ENCODE peak calls at places on chromosomes 11 and 22, in four cellular contexts. B, V, P and Y are unnamed samples.

GRCh38 chr11:128733440-128734115 is 39.7 kb downstream of the FLI1 start:
- DNase-seq in B (no peak), V (no peak), P (peak), Y (peak)

GRCh38 chr22:24503137-24503850 is 8.2 kb downstream of the UPB1 start:
- DNase-seq in B (peak), P (peak), V (peak), Y (no peak)

GRCh38 chr22:29907753-29908515 is 25.0 kb downstream of the MTMR3 start:
- DNase-seq in P (peak), V (peak), B (peak), Y (no peak)

GRCh38 chr11:73585834-73586575 is 11.9 kb downstream of the FAM168A start:
- DNase-seq in P (no peak), B (no peak), V (no peak), Y (no peak)

GRCh38 chr11:31366795-31367194 is 2.7 kb downstream of the DCDC1 start:
- DNase-seq in V (no peak), P (no peak), B (no peak), Y (no peak)

GRCh38 chr11:59216654-59217640 is 4.2 kb upstream of the MPEG1 start:
- DNase-seq in V (no peak), B (peak), P (no peak), Y (no peak)

GRCh38 chr11:40491341-40491740 is 968.1 kb downstream of the LRRC4C start:
- DNase-seq in P (no peak), V (no peak), B (no peak), Y (no peak)

GRCh38 chr11:111691176-111691575 is 75.0 kb downstream of the PPP2R1B start:
- DNase-seq in V (no peak), B (no peak), P (peak), Y (no peak)

GRCh38 chr22:23772315-23773246 is at the start of gene MMP11:
- DNase-seq in V (peak), B (peak), P (peak), Y (no peak)

GRCh38 chr11:61152816-61153592 is 8.2 kb downstream of the VPS37C start:
- DNase-seq in V (no peak), P (no peak), B (no peak), Y (no peak)

GRCh38 chr11:125275905-125276634 is 111.5 kb downstream of the PKNOX2 start:
- DNase-seq in V (no peak), B (no peak), P (no peak), Y (no peak)

GRCh38 chr11:73189315-73189714 is 28.8 kb upstream of the P2RY2 start:
- DNase-seq in B (no peak), P (no peak), V (no peak), Y (no peak)

GRCh38 chr22:29116397-29117123 is 43.7 kb downstream of the KREMEN1 start:
- DNase-seq in B (no peak), P (no peak), V (no peak), Y (no peak)

GRCh38 chr11:120215634-120216033 is 4.8 kb downstream of the OAF start:
- DNase-seq in P (no peak), V (no peak), B (no peak), Y (no peak)

GRCh38 chr11:86594746-86595145 is 77.7 kb downstream of the ME3 start:
- DNase-seq in B (no peak), P (peak), V (no peak), Y (no peak)

GRCh38 chr11:59611570-59612565 is 3.7 kb downstream of the OSBP start:
- DNase-seq in B (peak), P (no peak), V (no peak), Y (no peak)

GRCh38 chr11:10076458-10077141 is 217.4 kb downstream of the SBF2 start:
- DNase-seq in V (peak), P (peak), B (peak), Y (no peak)

GRCh38 chr11:2963112-2963754 is 28.9 kb downstream of the NAP1L4 start:
- DNase-seq in B (no peak), V (no peak), P (no peak), Y (no peak)

GRCh38 chr22:30275625-30276024 is 9.0 kb upstream of the OSM start:
- DNase-seq in V (no peak), B (no peak), P (peak), Y (no peak)

GRCh38 chr11:72716788-72717435 is 35.3 kb downstream of the ARAP1 start:
- DNase-seq in B (no peak), P (no peak), V (no peak), Y (no peak)

GRCh38 chr22:36541831-36542391 is 12.9 kb upstream of the EIF3D start:
- DNase-seq in V (peak), P (no peak), B (no peak), Y (no peak)

GRCh38 chr11:132409591-132410375 is 1039.4 kb downstream of the NTM start:
- DNase-seq in P (no peak), V (no peak), B (no peak), Y (no peak)

GRCh38 chr22:28351585-28351984 is 328.1 kb downstream of the TTC28 start:
- DNase-seq in V (no peak), P (peak), B (no peak), Y (no peak)

GRCh38 chr11:2919188-2919587 is 10.0 kb downstream of the PHLDA2 start:
- DNase-seq in V (no peak), B (no peak), P (no peak), Y (no peak)

GRCh38 chr11:75606099-75606498 is 44.0 kb downstream of the SERPINH1 start:
- DNase-seq in P (no peak), B (no peak), V (no peak), Y (no peak)

GRCh38 chr11:34926101-34926830 is 9.8 kb downstream of the PDHX start:
- DNase-seq in B (no peak), V (no peak), P (peak), Y (peak)

GRCh38 chr11:77122576-77123212 is 5.4 kb upstream of the MYO7A start:
- DNase-seq in B (no peak), V (no peak), P (no peak), Y (no peak)

GRCh38 chr22:39254122-39254521 is 9.3 kb upstream of the PDGFB start:
- DNase-seq in P (no peak), B (no peak), V (no peak), Y (no peak)
- H3K9ac ChIP-seq in P (no peak), B (no peak), V (peak), Y (peak)

GRCh38 chr11:118908931-118909618 is 16.7 kb downstream of the BCL9L start:
- DNase-seq in V (no peak), B (peak), P (peak), Y (no peak)
- H3K9ac ChIP-seq in V (peak), B (no peak), P (peak), Y (peak)

GRCh38 chr11:1049431-1049891 is 12.9 kb upstream of the MUC6 start:
- DNase-seq in B (no peak), V (no peak), P (no peak), Y (no peak)
- H3K9ac ChIP-seq in B (no peak), V (peak), P (no peak), Y (peak)

GRCh38 chr11:12695221-12695794 is 21.1 kb downstream of the TEAD1 start:
- DNase-seq in P (no peak), B (no peak), V (no peak), Y (no peak)
- H3K9ac ChIP-seq in P (no peak), B (no peak), V (no peak), Y (no peak)

DNA sequence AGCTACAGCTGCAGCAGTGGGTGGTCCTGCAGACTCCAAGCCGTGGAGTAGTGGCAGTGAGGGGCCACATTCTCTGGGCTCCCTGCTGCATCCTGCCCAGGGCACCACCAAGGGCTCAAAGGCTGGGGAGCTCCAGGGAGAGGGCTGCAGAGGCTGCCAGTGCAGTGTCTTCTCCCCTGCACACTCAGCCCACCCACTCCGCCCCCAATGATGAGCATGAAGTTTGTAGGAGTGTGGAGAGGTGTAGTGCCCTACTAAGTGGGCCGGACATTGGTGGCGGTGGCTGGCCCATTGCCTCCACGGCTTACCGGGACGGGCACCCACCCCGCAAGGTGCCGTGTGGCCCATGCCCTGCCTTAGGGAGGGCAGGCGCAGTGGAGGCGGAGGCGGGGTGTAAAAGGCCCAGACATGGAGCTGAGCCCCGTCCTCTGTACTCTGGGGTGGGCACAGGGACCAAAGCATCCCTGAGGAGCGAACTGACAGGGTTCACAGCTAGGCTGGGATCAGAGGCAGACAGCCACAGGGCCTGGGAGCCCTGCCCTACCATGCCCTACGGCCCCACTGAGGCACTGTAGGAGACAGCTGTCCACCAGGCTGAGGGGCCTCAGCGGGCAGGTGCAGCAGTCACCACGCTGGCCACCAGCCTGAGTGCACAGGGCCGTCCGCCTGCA is 18.9 kb downstream of the ARVCF start:
- DNase-seq in P (no peak), B (no peak), V (no peak), Y (no peak)
- H3K9ac ChIP-seq in P (no peak), B (no peak), V (peak), Y (no peak)

DNA sequence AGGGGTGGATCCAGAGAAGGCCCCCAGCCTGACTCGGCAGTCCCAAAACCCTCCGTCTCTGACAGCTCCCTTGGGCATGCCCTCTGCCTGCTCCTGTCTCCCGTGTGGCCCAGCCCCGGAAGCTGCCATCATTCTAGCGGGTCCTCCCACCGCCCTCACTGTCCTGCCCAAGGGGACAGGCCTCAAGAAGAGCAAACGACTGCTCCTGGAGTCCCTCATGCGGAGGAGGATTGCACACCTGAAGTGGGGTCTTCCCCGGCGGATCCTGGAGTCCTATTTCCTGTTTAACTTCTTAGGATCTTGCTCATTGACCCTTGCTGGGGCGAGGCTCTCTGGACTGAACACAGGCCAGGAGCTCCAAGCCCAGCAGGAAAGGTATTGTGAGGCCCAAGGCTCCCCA is 2.6 kb upstream of the MEI1 start:
- DNase-seq in P (no peak), B (no peak), V (no peak), Y (no peak)
- H3K9ac ChIP-seq in P (no peak), B (no peak), V (peak), Y (no peak)

GRCh38 chr22:46146329-46146728 is 4.0 kb upstream of the PPARA start:
- DNase-seq in V (no peak), B (no peak), P (no peak), Y (no peak)

GRCh38 chr22:46148336-46148735 is 2.0 kb upstream of the PPARA start:
- DNase-seq in B (peak), V (no peak), P (no peak), Y (no peak)

GRCh38 chr22:46145896-46146295 is 4.4 kb upstream of the PPARA start:
- DNase-seq in B (no peak), P (no peak), V (no peak), Y (no peak)

GRCh38 chr22:46147471-46148267 is 2.7 kb upstream of the PPARA start:
- DNase-seq in P (no peak), B (no peak), V (no peak), Y (no peak)

DNA sequence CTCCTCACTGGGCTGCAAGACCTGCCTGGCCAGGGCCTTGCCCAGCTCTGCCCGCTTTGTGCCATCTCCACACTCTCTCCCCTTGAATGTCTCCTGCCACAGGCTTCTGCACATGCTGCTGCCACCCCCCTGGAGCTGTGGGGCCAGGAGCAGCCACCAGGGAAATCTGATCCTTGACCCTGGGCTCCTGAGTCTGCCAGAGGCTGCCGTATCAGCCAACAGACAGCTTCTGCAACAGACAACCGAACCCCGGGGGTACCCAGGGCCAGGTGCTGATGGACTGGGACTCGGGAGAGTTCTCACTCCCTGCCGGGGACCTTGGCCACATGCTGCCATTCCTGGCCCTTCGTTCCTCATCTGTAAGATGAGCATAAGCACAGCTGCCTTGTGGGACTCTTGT is 3.3 kb upstream of the PPARA start:
- DNase-seq in P (no peak), B (no peak), V (no peak), Y (no peak)
- H3K9ac ChIP-seq in P (no peak), B (no peak), V (no peak), Y (no peak)